ENCODE peak calls at places on chromosomes 7 and 10, in six cellular contexts. Y is mucosa of descending colon, G is Right ventricle myocardium superior, Z is HT1080, B is bronchial epithelial cell, J is left lung. T is an unnamed sample.
A peak's percentile ranks its signal among the peaks of the same experiment; 100 is the strongest.

GRCh38 chr7:73671317-73671651 is 3.7 kb downstream of the VPS37D start:
- DNase-seq in G (no peak), J (no peak), Y (no peak), B (no peak), Z (no peak), T (no peak)

GRCh38 chr7:10082896-10083295 is 890.8 kb upstream of the PHF14 start:
- DNase-seq in Y (no peak), B (no peak), J (no peak), Z (no peak), G (no peak), T (no peak)

GRCh38 chr10:60426425-60426824 is 36.8 kb upstream of the ANK3 start:
- DNase-seq in Z (peak; percentile 86), J (no peak), G (no peak), Y (no peak), B (peak; percentile 96), T (no peak)

GRCh38 chr10:129417164-129417563 is 49.9 kb upstream of the MGMT start:
- DNase-seq in B (no peak), J (no peak), G (no peak), Y (no peak), Z (peak; percentile 31), T (no peak)

GRCh38 chr10:16828114-16828568 is 10.9 kb upstream of the RSU1 start:
- DNase-seq in Z (peak; percentile 87), J (no peak), B (peak; percentile 73), Y (peak; percentile 67), G (peak; percentile 57), T (peak; percentile 38)

GRCh38 chr10:76329891-76330575 is 898.6 kb downstream of the LRMDA start:
- DNase-seq in Y (no peak), B (peak; percentile 89), G (no peak), Z (peak; percentile 82), J (no peak), T (no peak)

GRCh38 chr10:78738861-78739260 is 329.9 kb upstream of the ZMIZ1 start:
- DNase-seq in G (no peak), Z (no peak), Y (no peak), J (no peak), B (no peak), T (no peak)

GRCh38 chr10:45008524-45009161 is 7.9 kb downstream of the ZNF22 start:
- DNase-seq in J (no peak), Y (peak; percentile 62), B (peak; percentile 87), Z (peak; percentile 88), G (no peak), T (no peak)

GRCh38 chr7:142158741-142159496 is 47.4 kb downstream of the MGAM2 start:
- DNase-seq in B (peak; percentile 55), G (no peak), Y (no peak), J (no peak), Z (no peak), T (no peak)